ENCODE peak calls at places on chromosome 1, in five cellular contexts. T, N, C, W and K are unnamed samples.

GRCh38 chr1:20134995-20135394 is 4.1 kb upstream of the PLA2G2F start:
- DNase-seq in C (no peak), W (no peak), T (no peak), N (no peak), K (no peak)

GRCh38 chr1:115089443-115090340 is at the start of gene TSPAN2:
- DNase-seq in W (peak; percentile 53), T (peak; percentile 85), N (peak; percentile 49), C (peak; percentile 60), K (peak; percentile 52)

GRCh38 chr1:70542856-70543255 is 131.8 kb downstream of the CTH start:
- DNase-seq in T (no peak), C (no peak), W (no peak), N (peak; percentile 3), K (no peak)

GRCh38 chr1:240706150-240706904 is 94.4 kb upstream of the GREM2 start:
- DNase-seq in W (no peak), T (no peak), C (no peak), N (no peak), K (no peak)

GRCh38 chr1:99672022-99672421 is 26.1 kb downstream of the PALMD start:
- DNase-seq in N (no peak), W (no peak), T (no peak), C (no peak), K (no peak)

GRCh38 chr1:91021686-91022517 is at the start of gene ZNF644:
- DNase-seq in C (peak; percentile 82), N (peak; percentile 62), W (peak; percentile 92), T (peak; percentile 93), K (peak; percentile 92)

GRCh38 chr1:229718177-229718576 is 92.1 kb downstream of the URB2 start:
- DNase-seq in T (no peak), W (no peak), N (no peak), C (no peak), K (no peak)

GRCh38 chr1:89451011-89451410 is 73.6 kb upstream of the LRRC8B start:
- DNase-seq in N (no peak), W (peak; percentile 37), T (no peak), C (no peak), K (no peak)

GRCh38 chr1:18884727-18885126 is 17.6 kb downstream of the ALDH4A1 start:
- DNase-seq in N (no peak), T (no peak), W (no peak), C (no peak), K (no peak)